ENCODE peak calls at places on chromosomes 2 and 18, in four cellular contexts. F, J, S and L are unnamed samples.

GRCh38 chr18:79961527-79962291 is 2.7 kb upstream of the HSBP1L1 start:
- ATAC-seq in F (peak; percentile 4), J (peak; percentile 96), S (no peak), L (no peak)

GRCh38 chr18:79962835-79963657 is 1.4 kb upstream of the HSBP1L1 start:
- ATAC-seq in F (no peak), J (no peak), S (peak; percentile 88), L (no peak)

GRCh38 chr2:36300697-36301096 is 54.9 kb upstream of the CRIM1 start:
- ATAC-seq in F (no peak), J (no peak), S (peak; percentile 37), L (no peak)

GRCh38 chr18:73752965-73753364 is 394.7 kb downstream of the FBXO15 start:
- ATAC-seq in F (no peak), J (no peak), S (no peak), L (no peak)

GRCh38 chr2:127205211-127206140 is 14.6 kb downstream of the CYP27C1 start:
- ATAC-seq in F (no peak), J (no peak), S (no peak), L (no peak)

GRCh38 chr2:30688956-30689401 is 118.3 kb downstream of the CAPN13 start:
- ATAC-seq in F (no peak), J (no peak), S (no peak), L (no peak)

GRCh38 chr2:153068067-153068466 is 349.6 kb downstream of the ARL6IP6 start:
- ATAC-seq in F (no peak), J (no peak), S (peak; percentile 25), L (no peak)

GRCh38 chr2:230913406-230913805 is 11.6 kb downstream of the GPR55 start:
- ATAC-seq in F (peak; percentile 68), J (peak; percentile 67), S (peak; percentile 69), L (no peak)

GRCh38 chr18:35267809-35268208 is 22.2 kb downstream of the ZSCAN30 start:
- ATAC-seq in F (no peak), J (no peak), S (no peak), L (no peak)

GRCh38 chr18:12361770-12362378 is 15.2 kb downstream of the AFG3L2 start:
- ATAC-seq in F (no peak), J (peak; percentile 46), S (peak; percentile 33), L (no peak)

GRCh38 chr2:113699048-113699447 is 57.4 kb downstream of the SLC35F5 start:
- ATAC-seq in F (no peak), J (no peak), S (peak; percentile 79), L (no peak)

GRCh38 chr2:204664708-204665121 is 119.4 kb downstream of the PARD3B start:
- ATAC-seq in F (no peak), J (no peak), S (no peak), L (peak; percentile 64)

GRCh38 chr18:12238861-12239260 is 15.3 kb upstream of the CIDEA start:
- ATAC-seq in F (no peak), J (no peak), S (no peak), L (no peak)

GRCh38 chr2:5538717-5539116 is 153.5 kb upstream of the SOX11 start:
- ATAC-seq in F (no peak), J (no peak), S (no peak), L (no peak)

GRCh38 chr2:232655392-232655791 is 22.0 kb downstream of the EFHD1 start:
- ATAC-seq in F (no peak), J (no peak), S (no peak), L (peak; percentile 19)

GRCh38 chr2:63484481-63484880 is 103.8 kb downstream of the WDPCP start:
- ATAC-seq in F (no peak), J (no peak), S (no peak), L (no peak)

GRCh38 chr2:119486196-119486827 is 38.0 kb downstream of the SCTR start:
- ATAC-seq in F (no peak), J (no peak), S (no peak), L (no peak)

GRCh38 chr2:119485336-119486110 is 38.8 kb downstream of the SCTR start:
- ATAC-seq in F (no peak), J (no peak), S (no peak), L (no peak)

GRCh38 chr2:119483395-119483753 is 40.9 kb downstream of the SCTR start:
- ATAC-seq in F (no peak), J (no peak), S (no peak), L (no peak)

GRCh38 chr2:119483896-119484718 is 40.2 kb downstream of the SCTR start:
- ATAC-seq in F (no peak), J (no peak), S (no peak), L (no peak)

DNA sequence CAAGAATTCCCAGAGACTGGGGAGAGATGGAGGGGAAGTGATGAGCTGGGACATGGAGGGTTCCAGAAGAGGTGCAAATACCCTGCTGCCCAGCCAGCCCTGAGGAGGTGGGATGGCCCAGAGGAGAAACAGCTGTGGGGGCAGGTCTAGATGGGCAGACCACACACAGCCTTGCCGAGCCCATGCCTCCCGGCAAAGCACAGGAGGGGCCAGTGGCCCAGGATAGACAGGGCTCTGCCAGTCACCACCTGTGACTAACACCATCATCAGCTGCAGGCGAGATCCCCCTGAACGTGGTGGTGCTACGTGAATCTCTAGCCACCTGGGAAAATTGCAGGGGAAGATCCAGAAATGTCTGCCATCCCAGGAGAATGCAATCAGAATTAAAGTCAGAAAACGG is 39.4 kb downstream of the SCTR start:
- ATAC-seq in F (no peak), J (no peak), S (no peak), L (no peak)
- TF ChIP-seq POLR2AphosphoS5 in F (no peak), J (no peak), S (no peak), L (no peak)

DNA sequence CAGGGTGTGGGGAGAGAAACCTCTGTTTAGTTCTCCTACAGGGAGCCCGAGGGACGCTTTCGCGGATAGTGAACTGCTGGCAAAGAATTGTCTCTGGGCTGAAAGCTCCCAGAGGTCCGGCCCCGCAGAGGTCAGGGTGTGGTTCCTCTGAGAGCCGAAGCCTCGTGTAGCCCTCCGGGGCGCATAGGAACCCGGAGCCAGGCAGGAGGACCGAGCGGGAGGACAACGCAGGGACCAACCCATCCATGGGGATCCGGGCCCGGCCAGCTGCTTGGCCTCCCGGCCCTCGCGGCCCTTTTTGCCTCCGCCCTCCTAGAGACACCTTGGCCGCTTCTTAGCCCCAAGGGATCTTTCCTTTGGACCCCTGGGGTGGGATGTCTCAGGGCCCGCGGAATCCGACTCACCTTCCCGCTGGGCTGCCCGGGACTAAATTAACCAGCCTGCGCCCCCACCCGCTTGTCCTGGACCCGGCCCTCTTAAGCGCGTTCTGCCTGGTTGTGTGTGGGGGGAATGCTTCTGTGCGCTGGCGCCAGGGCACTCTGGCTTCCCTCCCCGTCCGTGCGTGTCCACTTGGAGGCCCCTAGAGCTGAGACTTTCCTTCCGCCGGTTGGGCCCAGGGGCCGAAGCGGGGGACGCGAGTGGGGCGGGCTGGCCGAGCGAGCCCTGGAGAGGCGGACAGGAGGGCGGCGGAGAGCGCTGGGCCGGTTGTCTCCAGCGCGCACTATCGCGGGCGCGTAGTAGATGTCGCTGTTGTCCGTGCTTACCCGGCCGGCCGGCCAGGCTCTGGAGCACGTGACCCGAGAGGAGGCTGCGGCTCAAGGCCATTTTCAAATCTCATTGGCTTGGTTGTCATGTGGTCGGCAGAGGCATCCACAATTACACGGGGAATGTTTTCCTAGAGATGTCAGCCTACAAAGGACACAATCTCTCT is at the start of gene HOXD10:
- ATAC-seq in F (no peak), J (peak; percentile 78), S (no peak), L (peak; percentile 48)
- TF ChIP-seq CTCF in F (no peak), J (peak; percentile 25), S (no peak), L (no peak)

GRCh38 chr2:106028192-106028591 is 165.9 kb downstream of the UXS1 start:
- ATAC-seq in F (peak; percentile 34), J (peak; percentile 33), S (no peak), L (no peak)

GRCh38 chr2:106026271-106027190 is 167.6 kb downstream of the UXS1 start:
- ATAC-seq in F (no peak), J (no peak), S (no peak), L (no peak)

GRCh38 chr2:106034325-106034724 is 159.8 kb downstream of the UXS1 start:
- ATAC-seq in F (no peak), J (no peak), S (no peak), L (no peak)

GRCh38 chr2:106032676-106033075 is 161.4 kb downstream of the UXS1 start:
- ATAC-seq in F (no peak), J (no peak), S (no peak), L (no peak)

DNA sequence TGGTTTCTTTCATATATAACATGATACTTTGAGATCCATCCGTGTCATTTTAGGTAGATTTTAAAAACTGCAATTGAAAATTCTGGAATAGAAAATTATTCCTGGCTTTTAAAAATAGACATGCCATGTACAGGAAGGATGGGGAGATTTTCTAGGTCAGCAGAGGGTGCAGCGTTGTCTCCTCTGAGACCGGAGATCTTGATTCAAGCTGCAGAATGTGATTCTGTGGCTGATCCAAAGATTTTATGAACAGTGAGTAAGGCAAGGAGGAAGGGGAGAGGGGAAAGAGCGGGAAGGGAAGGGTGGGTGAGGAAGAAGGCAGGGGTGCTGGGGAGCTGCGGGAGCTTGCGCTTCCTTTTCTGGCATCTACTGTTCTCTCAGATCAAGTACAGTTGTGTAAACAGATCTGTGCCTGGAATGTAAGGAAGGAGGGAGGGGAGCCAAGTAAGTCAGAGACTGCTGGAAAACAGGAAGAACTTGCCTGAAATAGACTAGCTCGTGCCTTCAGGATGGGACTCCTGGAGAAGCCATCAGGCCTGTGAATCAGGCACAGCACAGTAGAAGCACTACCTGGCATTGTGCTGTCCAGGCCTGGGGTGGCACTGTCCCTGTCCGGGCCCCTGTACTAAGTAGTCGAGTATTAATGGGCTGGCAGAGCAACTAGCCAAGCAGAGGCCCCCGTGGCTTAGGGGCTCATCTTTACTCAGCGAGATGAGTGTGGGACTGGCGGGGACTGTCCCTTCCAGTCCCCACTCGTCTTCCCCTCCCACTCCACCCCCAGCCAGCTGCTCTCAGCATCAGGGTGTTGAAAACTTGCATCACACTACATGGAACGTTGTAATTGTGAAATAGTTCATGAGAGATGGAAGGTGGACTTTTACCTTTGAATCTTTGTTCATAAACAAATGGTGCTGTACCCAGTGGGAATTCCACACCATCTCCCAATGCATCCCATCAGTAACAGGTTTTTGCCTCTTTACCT is 163.5 kb downstream of the UXS1 start:
- ATAC-seq in F (no peak), J (no peak), S (peak; percentile 34), L (peak; percentile 90)
- TF ChIP-seq POLR2AphosphoS5 in F (no peak), J (no peak), S (no peak), L (peak; percentile 82)

DNA sequence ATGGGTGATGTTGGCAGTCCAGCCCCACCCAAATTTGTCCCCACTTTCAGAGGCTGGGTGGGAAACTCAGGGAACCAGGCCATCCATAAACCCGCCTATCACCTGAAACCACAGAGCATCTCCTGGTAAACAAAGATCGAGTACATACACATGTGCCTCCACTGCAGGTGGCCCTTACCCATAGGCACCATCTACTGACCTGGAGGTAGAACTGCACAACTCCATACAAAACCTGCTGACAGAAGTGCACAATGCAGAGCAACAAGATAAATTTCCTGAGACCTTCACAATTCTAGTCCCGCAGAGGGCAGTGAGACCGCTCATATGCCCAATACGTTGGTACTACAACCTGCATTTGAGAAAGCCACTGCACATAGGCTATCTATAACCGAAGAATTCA is 856.3 kb downstream of the SUCLG1 start:
- ATAC-seq in F (peak; percentile 55), J (no peak), S (peak; percentile 61), L (no peak)
- TF ChIP-seq CTCF in F (peak; percentile 16), J (no peak), S (no peak), L (no peak)

DNA sequence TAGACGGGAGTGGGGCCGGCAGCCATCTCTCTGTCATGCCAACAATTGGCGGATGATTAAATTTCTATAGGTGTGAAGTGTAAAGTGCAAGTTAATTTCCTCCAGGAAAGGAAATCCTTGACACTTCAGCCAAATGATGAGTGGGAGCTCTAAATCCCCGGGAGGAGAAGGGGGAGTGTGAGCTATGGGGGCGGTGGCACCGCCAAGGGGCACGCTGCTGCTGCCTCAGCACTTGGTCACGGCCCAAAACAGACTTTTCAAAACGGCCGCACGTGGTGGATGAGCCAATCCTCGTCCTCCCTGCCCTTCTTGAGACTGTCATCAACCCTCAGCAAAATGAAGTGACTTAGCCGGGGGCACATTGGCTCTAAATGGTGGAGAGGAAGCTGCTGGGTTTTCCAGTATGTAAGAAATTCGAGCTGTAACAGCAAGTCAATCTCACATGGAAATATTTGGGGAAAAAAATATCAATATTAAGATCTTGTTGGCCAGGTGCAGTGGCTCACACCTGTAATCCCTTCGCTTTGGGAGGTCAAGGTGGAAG is 200.8 kb downstream of the TFCP2L1 start:
- ATAC-seq in F (no peak), J (no peak), S (no peak), L (no peak)
- TF ChIP-seq POLR2AphosphoS5 in F (no peak), J (no peak), S (no peak), L (no peak)